ENCODE peak calls at places on chromosomes 5 and 9, in six cellular contexts. One of them, this sample, is unnamed.

GRCh38 chr5:123672067-123672466 is 160.1 kb downstream of the CSNK1G3 start:
- DNase-seq in activated CD8-positive, alpha-beta memory T cell treated with anti-CD3 and anti-CD28 coated beads, Interleukin-2, amount 10 ng/mL, durations not matched to agents 7 days and 5 days: no peak
- DNase-seq in RWPE1: no peak
- DNase-seq in WTC11: no peak
- DNase-seq in lower lobe of right lung: no peak
- DNase-seq in GM12891: no peak
- DNase-seq in this sample: no peak

GRCh38 chr9:77015291-77016048 is 4.0 kb upstream of the FOXB2 start:
- DNase-seq in WTC11: no peak
- DNase-seq in RWPE1: no peak
- DNase-seq in GM12891: no peak
- DNase-seq in lower lobe of right lung: no peak
- DNase-seq in activated CD8-positive, alpha-beta memory T cell treated with anti-CD3 and anti-CD28 coated beads, Interleukin-2, amount 10 ng/mL, durations not matched to agents 7 days and 5 days: no peak
- DNase-seq in this sample: no peak

GRCh38 chr5:6714221-6715041 is 1.2 kb downstream of the TENT4A start:
- DNase-seq in WTC11: no peak
- DNase-seq in lower lobe of right lung: peak
- DNase-seq in RWPE1: peak
- DNase-seq in GM12891: no peak
- DNase-seq in activated CD8-positive, alpha-beta memory T cell treated with anti-CD3 and anti-CD28 coated beads, Interleukin-2, amount 10 ng/mL, durations not matched to agents 7 days and 5 days: no peak
- DNase-seq in this sample: no peak

GRCh38 chr5:113760486-113760885 is 247.0 kb downstream of the YTHDC2 start:
- DNase-seq in RWPE1: peak
- DNase-seq in GM12891: no peak
- DNase-seq in WTC11: no peak
- DNase-seq in activated CD8-positive, alpha-beta memory T cell treated with anti-CD3 and anti-CD28 coated beads, Interleukin-2, amount 10 ng/mL, durations not matched to agents 7 days and 5 days: no peak
- DNase-seq in lower lobe of right lung: no peak
- DNase-seq in this sample: no peak

GRCh38 chr5:161545701-161546462 is 643 bp downstream of the GABRB2 start:
- DNase-seq in RWPE1: no peak
- DNase-seq in lower lobe of right lung: no peak
- DNase-seq in WTC11: no peak
- DNase-seq in GM12891: no peak
- DNase-seq in activated CD8-positive, alpha-beta memory T cell treated with anti-CD3 and anti-CD28 coated beads, Interleukin-2, amount 10 ng/mL, durations not matched to agents 7 days and 5 days: no peak
- DNase-seq in this sample: no peak

GRCh38 chr9:38301376-38302106 is 91.0 kb upstream of the ALDH1B1 start:
- DNase-seq in lower lobe of right lung: no peak
- DNase-seq in GM12891: no peak
- DNase-seq in activated CD8-positive, alpha-beta memory T cell treated with anti-CD3 and anti-CD28 coated beads, Interleukin-2, amount 10 ng/mL, durations not matched to agents 7 days and 5 days: peak
- DNase-seq in RWPE1: no peak
- DNase-seq in WTC11: no peak
- DNase-seq in this sample: no peak

GRCh38 chr9:684950-685340 is 156.6 kb upstream of the DMRT1 start:
- DNase-seq in GM12891: no peak
- DNase-seq in RWPE1: no peak
- DNase-seq in WTC11: no peak
- DNase-seq in lower lobe of right lung: no peak
- DNase-seq in activated CD8-positive, alpha-beta memory T cell treated with anti-CD3 and anti-CD28 coated beads, Interleukin-2, amount 10 ng/mL, durations not matched to agents 7 days and 5 days: no peak
- DNase-seq in this sample: no peak

GRCh38 chr5:99243111-99243510 is 314.3 kb upstream of the CHD1 start:
- DNase-seq in lower lobe of right lung: no peak
- DNase-seq in activated CD8-positive, alpha-beta memory T cell treated with anti-CD3 and anti-CD28 coated beads, Interleukin-2, amount 10 ng/mL, durations not matched to agents 7 days and 5 days: no peak
- DNase-seq in RWPE1: no peak
- DNase-seq in WTC11: no peak
- DNase-seq in GM12891: no peak
- DNase-seq in this sample: no peak

This sample was measured in Right ventricle myocardium inferior.